ENCODE peak calls at places on chromosomes 6 and 20, in seven cellular contexts. One of them, this sample, is unnamed.

GRCh38 chr20:47137231-47137865 is 219.2 kb downstream of the ZMYND8 start:
- DNase-seq in SK-N-SH: no peak
- DNase-seq in GM12878: no peak
- DNase-seq in HCT116: no peak
- DNase-seq in K562: no peak
- DNase-seq in H1: no peak
- DNase-seq in HepG2: no peak
- DNase-seq in this sample: no peak

GRCh38 chr6:121297699-121298098 is 36.6 kb downstream of the TBC1D32 start:
- DNase-seq in SK-N-SH: no peak
- DNase-seq in GM12878: no peak
- DNase-seq in HCT116: no peak
- DNase-seq in K562: no peak
- DNase-seq in H1: no peak
- DNase-seq in HepG2: no peak
- DNase-seq in this sample: no peak

GRCh38 chr6:41887355-41887754 is 7.8 kb downstream of the USP49 start:
- DNase-seq in SK-N-SH: no peak
- DNase-seq in GM12878: no peak
- DNase-seq in HCT116: no peak
- DNase-seq in K562: no peak
- DNase-seq in H1: no peak
- DNase-seq in HepG2: no peak
- DNase-seq in this sample: no peak

GRCh38 chr20:46594725-46595124 is 44.3 kb upstream of the OCSTAMP start:
- DNase-seq in SK-N-SH: no peak
- DNase-seq in GM12878: no peak
- DNase-seq in HCT116: no peak
- DNase-seq in K562: no peak
- DNase-seq in H1: no peak
- DNase-seq in HepG2: no peak
- DNase-seq in this sample: no peak

GRCh38 chr6:108477034-108477433 is 83.7 kb upstream of the FOXO3 start:
- DNase-seq in SK-N-SH: no peak
- DNase-seq in GM12878: no peak
- DNase-seq in HCT116: no peak
- DNase-seq in K562: no peak
- DNase-seq in H1: no peak
- DNase-seq in HepG2: no peak
- DNase-seq in this sample: no peak

GRCh38 chr6:113719056-113719455 is 138.1 kb upstream of the MARCKS start:
- DNase-seq in SK-N-SH: no peak
- DNase-seq in GM12878: no peak
- DNase-seq in HCT116: peak
- DNase-seq in K562: no peak
- DNase-seq in H1: no peak
- DNase-seq in HepG2: no peak
- DNase-seq in this sample: no peak

GRCh38 chr6:43667245-43668150 is 20.1 kb downstream of the MRPS18A start:
- DNase-seq in SK-N-SH: peak
- DNase-seq in GM12878: no peak
- DNase-seq in HCT116: peak
- DNase-seq in K562: peak
- DNase-seq in H1: peak
- DNase-seq in HepG2: peak
- DNase-seq in this sample: peak

GRCh38 chr6:128605961-128606360 is 85.6 kb upstream of the PTPRK start:
- DNase-seq in SK-N-SH: no peak
- DNase-seq in GM12878: no peak
- DNase-seq in HCT116: no peak
- DNase-seq in K562: no peak
- DNase-seq in H1: no peak
- DNase-seq in HepG2: no peak
- DNase-seq in this sample: no peak

GRCh38 chr20:58418949-58419748 is 30.1 kb downstream of the VAPB start:
- DNase-seq in SK-N-SH: no peak
- DNase-seq in GM12878: no peak
- DNase-seq in HCT116: no peak
- DNase-seq in K562: no peak
- DNase-seq in H1: no peak
- DNase-seq in HepG2: no peak
- DNase-seq in this sample: no peak

GRCh38 chr6:108510461-108511319 is 50.0 kb upstream of the FOXO3 start:
- DNase-seq in SK-N-SH: no peak
- DNase-seq in GM12878: no peak
- DNase-seq in HCT116: no peak
- DNase-seq in K562: no peak
- DNase-seq in H1: no peak
- DNase-seq in HepG2: no peak
- DNase-seq in this sample: no peak

GRCh38 chr6:158718431-158719126 is 68.7 kb downstream of the SYTL3 start:
- DNase-seq in SK-N-SH: peak
- DNase-seq in GM12878: no peak
- DNase-seq in HCT116: peak
- DNase-seq in K562: peak
- DNase-seq in H1: peak
- DNase-seq in HepG2: peak
- DNase-seq in this sample: peak

GRCh38 chr20:57126481-57127092 is 139.9 kb downstream of the BMP7 start:
- DNase-seq in SK-N-SH: no peak
- DNase-seq in GM12878: no peak
- DNase-seq in HCT116: no peak
- DNase-seq in K562: no peak
- DNase-seq in H1: no peak
- DNase-seq in HepG2: no peak
- DNase-seq in this sample: no peak

GRCh38 chr6:100472674-100473073 is 8.0 kb upstream of the SIM1 start:
- DNase-seq in SK-N-SH: no peak
- DNase-seq in GM12878: peak
- DNase-seq in HCT116: no peak
- DNase-seq in K562: no peak
- DNase-seq in H1: no peak
- DNase-seq in HepG2: no peak
- DNase-seq in this sample: no peak

GRCh38 chr6:100475554-100476325 is 11.0 kb upstream of the SIM1 start:
- DNase-seq in SK-N-SH: no peak
- DNase-seq in GM12878: peak
- DNase-seq in HCT116: no peak
- DNase-seq in K562: no peak
- DNase-seq in H1: no peak
- DNase-seq in HepG2: no peak
- DNase-seq in this sample: no peak

GRCh38 chr6:100468966-100469859 is 4.5 kb upstream of the SIM1 start:
- DNase-seq in SK-N-SH: no peak
- DNase-seq in GM12878: no peak
- DNase-seq in HCT116: no peak
- DNase-seq in K562: no peak
- DNase-seq in H1: no peak
- DNase-seq in HepG2: no peak
- DNase-seq in this sample: no peak

GRCh38 chr6:100470721-100471120 is 6.0 kb upstream of the SIM1 start:
- DNase-seq in SK-N-SH: no peak
- DNase-seq in GM12878: no peak
- DNase-seq in HCT116: no peak
- DNase-seq in K562: no peak
- DNase-seq in H1: no peak
- DNase-seq in HepG2: no peak
- DNase-seq in this sample: no peak

DNA sequence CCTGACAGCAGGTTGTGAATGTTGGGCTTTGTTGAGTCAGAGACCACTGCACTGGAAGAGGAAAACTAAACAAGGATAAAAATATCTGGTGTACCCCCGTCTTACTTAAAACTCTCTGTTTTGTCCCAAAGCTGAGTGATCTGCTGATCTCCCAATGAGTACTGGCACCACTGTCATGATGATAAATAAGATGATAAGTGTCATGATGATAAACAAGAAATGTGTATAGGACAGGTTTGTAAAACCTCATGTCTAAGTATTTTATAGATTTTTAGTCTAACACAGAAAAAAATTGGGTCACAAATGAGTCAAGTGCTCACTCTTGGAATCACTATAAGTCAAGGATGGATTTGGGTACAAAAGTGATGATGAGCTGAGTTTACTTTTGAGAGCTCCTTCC is 8.5 kb upstream of the SIM1 start:
- DNase-seq in SK-N-SH: no peak
- DNase-seq in GM12878: no peak
- DNase-seq in HCT116: no peak
- DNase-seq in K562: no peak
- DNase-seq in H1: no peak
- DNase-seq in HepG2: no peak
- DNase-seq in this sample: no peak
- TF ChIP-seq JUND in SK-N-SH: no peak
- TF ChIP-seq JUND in GM12878: no peak
- TF ChIP-seq JUND in HCT116: no peak
- TF ChIP-seq JUND in K562: no peak
- TF ChIP-seq JUND in H1: no peak
- TF ChIP-seq JUND in HepG2: no peak
- TF ChIP-seq JUND in this sample: no peak

DNA sequence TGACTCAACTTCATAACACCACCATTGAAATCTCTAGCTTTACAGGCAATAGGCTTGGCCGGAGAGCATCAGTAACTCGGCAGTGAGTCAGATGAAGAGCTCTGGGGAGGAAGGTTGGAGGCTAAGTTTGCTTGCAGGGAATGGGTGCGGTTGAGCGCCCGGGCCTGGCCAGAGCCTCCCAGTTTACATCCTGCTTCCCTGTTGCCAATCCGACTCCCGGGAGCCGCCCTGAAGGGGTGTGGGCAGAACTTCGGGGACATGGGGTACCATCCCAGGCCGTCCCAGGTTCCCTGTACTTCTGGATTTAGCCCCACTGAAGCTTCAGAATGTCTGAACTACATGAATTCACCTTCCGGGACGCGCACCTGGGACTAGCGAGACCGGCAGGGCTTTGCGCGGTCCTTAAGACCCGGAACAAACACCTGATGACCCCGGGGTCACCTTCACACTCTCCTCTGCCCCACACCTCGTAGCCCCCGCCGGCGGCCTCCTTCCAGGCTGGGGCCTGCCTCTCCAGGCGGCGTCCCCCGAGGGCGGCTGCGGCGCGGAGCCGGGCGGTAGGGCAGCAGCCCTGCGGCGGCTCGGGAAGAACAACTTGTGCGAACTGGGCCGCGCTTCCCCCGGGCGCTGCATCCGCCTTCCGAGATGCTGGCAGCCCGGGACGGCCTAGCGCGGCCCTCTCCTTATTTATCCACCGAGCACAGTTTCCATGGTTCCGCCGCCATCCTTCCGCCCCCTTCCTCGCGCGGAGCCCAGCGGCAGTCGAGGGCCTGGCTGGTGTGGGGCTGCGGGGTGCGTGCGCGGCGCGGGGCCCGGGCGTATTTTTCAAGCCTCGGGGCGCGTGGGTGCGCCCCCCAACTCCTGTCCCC is 56.6 kb upstream of the RREB1 start:
- DNase-seq in SK-N-SH: no peak
- DNase-seq in GM12878: no peak
- DNase-seq in HCT116: no peak
- DNase-seq in K562: no peak
- DNase-seq in H1: no peak
- DNase-seq in HepG2: no peak
- DNase-seq in this sample: peak
- TF ChIP-seq JUND in SK-N-SH: no peak
- TF ChIP-seq JUND in GM12878: no peak
- TF ChIP-seq JUND in HCT116: no peak
- TF ChIP-seq JUND in K562: no peak
- TF ChIP-seq JUND in H1: no peak
- TF ChIP-seq JUND in HepG2: no peak
- TF ChIP-seq JUND in this sample: no peak

DNA sequence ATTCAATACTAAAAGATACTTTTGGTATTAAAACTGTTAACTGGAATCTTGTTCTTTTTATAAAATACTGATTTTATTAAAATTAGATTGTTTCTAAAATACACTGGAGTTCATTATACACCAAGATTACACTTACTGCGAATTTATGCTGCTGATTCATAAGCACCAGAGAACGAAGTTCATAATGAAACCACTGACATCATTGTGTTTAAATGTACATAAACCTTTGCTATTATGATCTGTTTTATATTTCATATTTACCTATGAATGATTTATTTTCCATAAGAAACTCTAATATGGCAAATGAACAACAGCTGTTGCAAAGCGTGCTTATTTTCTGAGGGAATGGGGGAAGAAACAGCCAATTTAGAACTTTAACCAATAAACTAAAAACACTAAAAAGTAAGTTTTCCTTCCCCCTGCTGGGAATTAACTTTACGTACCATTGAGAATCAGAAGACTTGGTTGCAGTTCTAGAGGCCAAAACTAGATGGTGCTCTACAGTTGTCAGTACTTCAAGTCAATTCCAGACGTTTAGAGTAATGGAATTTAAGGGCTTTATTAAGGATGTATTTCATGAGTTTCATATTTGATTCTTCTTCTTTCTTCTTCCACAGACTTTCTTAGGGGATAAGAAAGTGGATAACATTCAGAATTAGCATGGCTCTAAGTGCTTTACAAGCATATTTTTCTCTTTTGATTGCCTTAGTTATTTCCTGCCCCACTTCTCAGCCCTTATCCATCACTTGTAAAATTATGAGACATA is 30.8 kb upstream of the COL19A1 start:
- DNase-seq in SK-N-SH: peak
- DNase-seq in GM12878: no peak
- DNase-seq in HCT116: peak
- DNase-seq in K562: no peak
- DNase-seq in H1: no peak
- DNase-seq in HepG2: peak
- DNase-seq in this sample: peak
- TF ChIP-seq JUND in SK-N-SH: no peak
- TF ChIP-seq JUND in GM12878: no peak
- TF ChIP-seq JUND in HCT116: no peak
- TF ChIP-seq JUND in K562: no peak
- TF ChIP-seq JUND in H1: no peak
- TF ChIP-seq JUND in HepG2: no peak
- TF ChIP-seq JUND in this sample: no peak

GRCh38 chr20:15905661-15906060 is 667.6 kb downstream of the KIF16B start:
- DNase-seq in SK-N-SH: no peak
- DNase-seq in GM12878: no peak
- DNase-seq in HCT116: no peak
- DNase-seq in K562: no peak
- DNase-seq in H1: no peak
- DNase-seq in HepG2: no peak
- DNase-seq in this sample: no peak

GRCh38 chr20:15900443-15900842 is 672.8 kb downstream of the KIF16B start:
- DNase-seq in SK-N-SH: no peak
- DNase-seq in GM12878: no peak
- DNase-seq in HCT116: no peak
- DNase-seq in K562: no peak
- DNase-seq in H1: no peak
- DNase-seq in HepG2: no peak
- DNase-seq in this sample: no peak

GRCh38 chr20:15899972-15900371 is 673.3 kb downstream of the KIF16B start:
- DNase-seq in SK-N-SH: no peak
- DNase-seq in GM12878: no peak
- DNase-seq in HCT116: no peak
- DNase-seq in K562: no peak
- DNase-seq in H1: no peak
- DNase-seq in HepG2: no peak
- DNase-seq in this sample: no peak

DNA sequence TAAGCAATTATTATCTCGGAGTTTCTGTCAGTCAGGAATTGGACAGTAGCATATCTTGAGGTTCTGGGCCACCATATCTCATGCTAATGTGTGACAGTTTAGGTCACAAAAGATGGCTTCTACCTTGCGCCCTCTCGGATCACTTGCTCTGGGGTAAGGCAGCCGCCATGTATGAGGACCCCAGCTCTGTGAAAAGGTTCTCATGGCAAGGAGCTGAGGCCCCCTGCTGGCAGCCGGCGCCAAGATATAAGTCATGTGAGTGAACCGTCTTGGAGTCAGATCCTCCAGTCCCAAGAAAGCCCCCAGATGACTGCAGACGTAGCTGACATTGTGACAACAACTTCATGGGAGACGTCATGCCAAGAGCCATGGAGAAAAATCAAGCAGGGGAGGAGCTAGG is 670.8 kb downstream of the KIF16B start:
- DNase-seq in SK-N-SH: no peak
- DNase-seq in GM12878: no peak
- DNase-seq in HCT116: no peak
- DNase-seq in K562: peak
- DNase-seq in H1: peak
- DNase-seq in HepG2: no peak
- DNase-seq in this sample: no peak
- TF ChIP-seq JUND in SK-N-SH: no peak
- TF ChIP-seq JUND in GM12878: no peak
- TF ChIP-seq JUND in HCT116: no peak
- TF ChIP-seq JUND in K562: no peak
- TF ChIP-seq JUND in H1: no peak
- TF ChIP-seq JUND in HepG2: no peak
- TF ChIP-seq JUND in this sample: no peak